ENCODE peak calls at places on chromosomes 11 and 22, in four cellular contexts. Y, P, E and B are unnamed samples.

GRCh38 chr11:65861533-65862183 is 1.4 kb downstream of the MUS81 start:
- DNase-seq in Y (no peak), P (no peak), E (no peak), B (no peak)

GRCh38 chr11:95095858-95096587 is 6.4 kb downstream of the ENDOD1 start:
- DNase-seq in Y (no peak), P (peak; percentile 52), E (peak; percentile 52), B (no peak)

GRCh38 chr11:121512468-121513465 is 60.0 kb upstream of the SORL1-AS1 start:
- DNase-seq in Y (no peak), P (no peak), E (no peak), B (no peak)

GRCh38 chr11:60786811-60787567 is 1.9 kb downstream of the MS4A10 start:
- DNase-seq in Y (no peak), P (no peak), E (peak; percentile 82), B (no peak)

GRCh38 chr11:79165908-79166307 is 274.9 kb downstream of the TENM4 start:
- DNase-seq in Y (no peak), P (no peak), E (no peak), B (no peak)

GRCh38 chr11:8766993-8767374 is 84.4 kb downstream of the RPL27A start:
- DNase-seq in Y (no peak), P (no peak), E (no peak), B (no peak)

GRCh38 chr11:47924184-47924671 is 56.1 kb upstream of the PTPRJ start:
- DNase-seq in Y (no peak), P (no peak), E (no peak), B (no peak)

GRCh38 chr22:25546751-25547150 is 17.7 kb upstream of the GRK3 start:
- DNase-seq in Y (no peak), P (peak; percentile 74), E (no peak), B (no peak)

GRCh38 chr11:74680703-74681531 is 50.3 kb downstream of the CHRDL2 start:
- DNase-seq in Y (no peak), P (no peak), E (no peak), B (no peak)

GRCh38 chr22:39416319-39416718 is 16.7 kb downstream of the TAB1 start:
- DNase-seq in Y (no peak), P (no peak), E (no peak), B (no peak)

GRCh38 chr11:118607401-118608267 is at the start of gene PHLDB1:
- DNase-seq in Y (peak; percentile 37), P (peak; percentile 83), E (peak; percentile 64), B (peak; percentile 57)

GRCh38 chr11:2202900-2203439 is 31.4 kb upstream of the TH start:
- DNase-seq in Y (no peak), P (no peak), E (no peak), B (no peak)

GRCh38 chr22:47231759-47232158 is 469.3 kb downstream of the TBC1D22A start:
- DNase-seq in Y (no peak), P (no peak), E (no peak), B (no peak)

GRCh38 chr22:30435674-30436126 is 10.1 kb downstream of the MTFP1 start:
- DNase-seq in Y (peak; percentile 77), P (no peak), E (no peak), B (no peak)

GRCh38 chr11:72522186-72522585 is 87.9 kb upstream of the CLPB start:
- DNase-seq in Y (no peak), P (no peak), E (no peak), B (no peak)